ENCODE peak calls at places on chromosomes 5 and 9, in ten cellular contexts. Q is upper lobe of right lung, R is heart left ventricle, P is BJ, D is kidney, L is bronchial epithelial cell, V is fibroblast of mammary gland, O is Peyer's patch, N is astrocyte of the spinal cord, I is breast epithelium. B is an unnamed sample.

GRCh38 chr5:66291771-66292170 is 147.7 kb downstream of the SREK1 start:
- DNase-seq in Q (no peak), R (no peak), P (no peak), D (no peak), L (no peak), V (no peak), O (no peak), N (no peak), I (no peak), B (no peak)

GRCh38 chr9:4923580-4924544 is 61.2 kb upstream of the JAK2 start:
- DNase-seq in Q (no peak), R (no peak), P (no peak), D (no peak), L (peak), V (peak), O (no peak), N (peak), I (no peak), B (peak)

GRCh38 chr5:158914008-158914407 is 185.7 kb downstream of the EBF1 start:
- DNase-seq in Q (no peak), R (no peak), P (no peak), D (no peak), L (no peak), V (no peak), O (no peak), N (no peak), I (no peak), B (no peak)

GRCh38 chr5:151906246-151906645 is 18.4 kb downstream of the GLRA1 start:
- DNase-seq in Q (no peak), R (no peak), P (no peak), D (no peak), L (peak), V (no peak), O (no peak), N (no peak), I (no peak), B (no peak)

GRCh38 chr5:13930721-13931246 is 13.7 kb downstream of the DNAH5 start:
- DNase-seq in Q (no peak), R (no peak), P (no peak), D (no peak), L (no peak), V (no peak), O (no peak), N (peak), I (no peak), B (no peak)

GRCh38 chr5:178120661-178121357 is 7.5 kb downstream of the N4BP3 start:
- DNase-seq in Q (peak), R (peak), P (no peak), D (peak), L (peak), V (peak), O (peak), N (peak), I (peak), B (peak)

GRCh38 chr5:171615201-171616001 is 170.2 kb upstream of the SMIM23 start:
- DNase-seq in Q (peak), R (peak), P (no peak), D (peak), L (no peak), V (peak), O (no peak), N (no peak), I (no peak), B (no peak)

GRCh38 chr5:94540856-94541494 is 77.4 kb downstream of the KIAA0825 start:
- DNase-seq in Q (no peak), R (no peak), P (no peak), D (no peak), L (no peak), V (no peak), O (no peak), N (no peak), I (no peak), B (no peak)

GRCh38 chr5:72434056-72434780 is 73.0 kb downstream of the ZNF366 start:
- DNase-seq in Q (no peak), R (no peak), P (no peak), D (no peak), L (no peak), V (no peak), O (no peak), N (no peak), I (no peak), B (no peak)

GRCh38 chr9:86660146-86660545 is 287.2 kb downstream of the GAS1 start:
- DNase-seq in Q (no peak), R (no peak), P (peak), D (no peak), L (no peak), V (peak), O (no peak), N (peak), I (no peak), B (no peak)

GRCh38 chr5:156473271-156473935 is 146.4 kb downstream of the SGCD start:
- DNase-seq in Q (no peak), R (no peak), P (no peak), D (no peak), L (peak), V (peak), O (no peak), N (peak), I (no peak), B (no peak)

GRCh38 chr9:6426117-6426516 is 13.1 kb downstream of the UHRF2 start:
- DNase-seq in Q (no peak), R (no peak), P (no peak), D (no peak), L (no peak), V (peak), O (no peak), N (peak), I (no peak), B (no peak)

GRCh38 chr9:75088646-75089368 is 493 bp downstream of the OSTF1 start:
- DNase-seq in Q (peak), R (peak), P (no peak), D (peak), L (peak), V (peak), O (peak), N (peak), I (peak), B (peak)

GRCh38 chr5:67305913-67306710 is 109.5 kb upstream of the CD180 start:
- DNase-seq in Q (no peak), R (no peak), P (no peak), D (no peak), L (peak), V (peak), O (no peak), N (peak), I (no peak), B (no peak)

GRCh38 chr5:41433552-41434181 is 76.7 kb downstream of the PLCXD3 start:
- DNase-seq in Q (no peak), R (no peak), P (no peak), D (no peak), L (no peak), V (peak), O (no peak), N (no peak), I (no peak), B (no peak)

GRCh38 chr9:99726758-99727157 is 94.9 kb upstream of the NR4A3 start:
- DNase-seq in Q (no peak), R (peak), P (no peak), D (no peak), L (no peak), V (no peak), O (no peak), N (no peak), I (no peak), B (no peak)

GRCh38 chr9:120617637-120617979 is 37.6 kb upstream of the CDK5RAP2 start:
- DNase-seq in Q (no peak), R (no peak), P (no peak), D (no peak), L (no peak), V (peak), O (no peak), N (no peak), I (no peak), B (no peak)

GRCh38 chr9:87813119-87813463 is 69.6 kb upstream of the SPATA31E1 start:
- DNase-seq in Q (no peak), R (no peak), P (no peak), D (no peak), L (no peak), V (no peak), O (no peak), N (no peak), I (no peak), B (no peak)

GRCh38 chr9:87816041-87816440 is 66.6 kb upstream of the SPATA31E1 start:
- DNase-seq in Q (no peak), R (no peak), P (no peak), D (no peak), L (no peak), V (peak), O (no peak), N (peak), I (no peak), B (no peak)

GRCh38 chr9:87810008-87810407 is 72.7 kb upstream of the SPATA31E1 start:
- DNase-seq in Q (no peak), R (no peak), P (no peak), D (no peak), L (no peak), V (no peak), O (no peak), N (no peak), I (no peak), B (no peak)

GRCh38 chr9:87810691-87811178 is 71.9 kb upstream of the SPATA31E1 start:
- DNase-seq in Q (no peak), R (no peak), P (no peak), D (no peak), L (no peak), V (no peak), O (no peak), N (no peak), I (no peak), B (no peak)

DNA sequence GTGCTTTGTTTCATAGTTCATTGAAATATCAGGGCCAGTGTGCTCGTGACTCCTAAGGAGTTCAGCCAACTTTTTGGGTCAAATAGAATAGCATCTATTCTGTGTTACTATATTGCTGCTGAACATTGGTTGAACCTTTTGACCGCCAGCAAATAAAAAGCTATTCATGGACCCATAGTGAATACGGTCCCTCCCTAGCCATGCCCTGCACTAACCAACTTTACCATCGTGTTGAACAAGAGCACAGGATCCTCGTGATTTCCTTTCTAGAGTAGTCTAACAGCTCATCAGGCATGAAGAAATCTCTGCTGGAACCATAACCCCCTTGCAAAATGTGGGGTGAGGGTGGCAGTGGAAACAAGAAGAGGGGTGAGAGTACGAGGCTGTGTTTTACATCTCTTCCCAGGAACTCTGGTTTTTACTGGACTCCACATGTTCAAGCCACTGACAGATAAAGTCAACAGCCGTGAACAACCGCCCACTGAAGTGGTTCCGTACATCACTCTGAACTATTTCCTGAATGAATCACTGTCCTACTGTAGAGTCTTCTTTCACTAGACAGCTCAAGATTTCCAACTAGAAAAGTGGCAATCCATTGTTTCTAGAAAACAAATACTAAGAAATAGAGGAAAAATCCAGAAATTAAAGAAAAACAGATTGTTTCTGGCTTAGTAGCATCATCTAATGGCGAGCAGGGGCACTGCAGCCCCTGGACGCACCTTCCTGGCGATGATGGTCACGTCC is 70.1 kb upstream of the SPATA31E1 start:
- DNase-seq in Q (no peak), R (no peak), P (peak), D (no peak), L (peak), V (peak), O (no peak), N (peak), I (no peak), B (peak)
- TF ChIP-seq CTCF in Q (peak), R (peak), P (peak), D (peak), L (peak), V (peak), O (no peak), N (peak), I (peak), B (peak)

GRCh38 chr5:74055446-74056097 is 429.6 kb downstream of the ARHGEF28 start:
- DNase-seq in Q (no peak), R (no peak), P (no peak), D (no peak), L (no peak), V (no peak), O (no peak), N (no peak), I (no peak), B (no peak)
- TF ChIP-seq CTCF in Q (no peak), R (no peak), P (no peak), D (no peak), L (no peak), V (no peak), O (no peak), N (no peak), I (no peak), B (no peak)

DNA sequence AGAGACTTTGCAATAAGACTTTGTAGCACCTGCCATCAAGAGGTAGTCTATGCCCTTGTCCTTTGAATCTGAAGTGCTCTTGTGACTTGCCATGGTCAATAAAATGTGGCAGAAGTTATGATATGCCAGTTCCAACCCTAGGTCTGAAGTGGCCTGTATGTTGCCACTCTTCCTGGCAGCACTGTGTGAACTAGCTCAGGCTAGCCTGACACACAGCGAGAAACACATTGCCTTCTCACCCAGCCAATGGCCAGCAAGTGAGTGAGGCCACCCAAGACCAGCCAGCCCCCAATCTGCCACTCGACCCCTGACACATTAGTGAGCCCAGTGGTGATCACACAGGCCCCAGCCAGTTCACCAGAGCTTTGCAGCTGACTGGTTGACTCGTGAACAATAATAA is 52.7 kb upstream of the OSMR start:
- DNase-seq in Q (no peak), R (no peak), P (no peak), D (no peak), L (no peak), V (no peak), O (no peak), N (no peak), I (no peak), B (no peak)
- TF ChIP-seq CTCF in Q (no peak), R (no peak), P (no peak), D (no peak), L (no peak), V (no peak), O (no peak), N (no peak), I (no peak), B (no peak)

DNA sequence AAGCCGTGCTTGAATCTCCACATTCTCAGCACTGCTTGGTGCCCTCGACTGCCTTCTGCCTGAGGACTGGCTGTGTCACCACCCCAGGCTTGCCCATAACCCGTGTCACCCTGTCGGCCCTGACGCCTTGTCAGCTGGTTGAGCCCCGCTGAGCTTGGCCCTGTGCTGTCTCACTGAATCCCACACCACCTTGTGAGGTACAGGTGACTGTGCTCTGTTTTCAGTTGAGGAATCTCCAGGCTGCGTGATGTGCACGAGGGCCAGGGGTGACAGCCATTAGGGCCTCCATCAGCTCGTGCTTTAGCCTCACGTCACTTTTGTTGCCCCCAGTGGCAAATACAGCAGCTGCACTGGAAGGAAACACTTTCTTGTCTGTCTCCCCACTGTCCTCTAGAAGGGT is 90.7 kb downstream of the CACNA1B start:
- DNase-seq in Q (peak), R (no peak), P (no peak), D (peak), L (no peak), V (no peak), O (peak), N (no peak), I (no peak), B (no peak)
- TF ChIP-seq CTCF in Q (no peak), R (no peak), P (no peak), D (no peak), L (no peak), V (no peak), O (no peak), N (no peak), I (no peak), B (no peak)

GRCh38 chr9:126318858-126319257 is 7.8 kb upstream of the MVB12B start:
- DNase-seq in Q (no peak), R (no peak), P (no peak), D (no peak), L (no peak), V (no peak), O (no peak), N (no peak), I (no peak), B (no peak)

GRCh38 chr9:126316085-126316655 is 10.5 kb upstream of the MVB12B start:
- DNase-seq in Q (no peak), R (no peak), P (no peak), D (no peak), L (peak), V (no peak), O (no peak), N (no peak), I (no peak), B (no peak)

GRCh38 chr9:126320158-126320922 is 6.3 kb upstream of the MVB12B start:
- DNase-seq in Q (no peak), R (no peak), P (no peak), D (no peak), L (no peak), V (peak), O (no peak), N (no peak), I (no peak), B (no peak)

GRCh38 chr9:126319651-126320050 is 7.0 kb upstream of the MVB12B start:
- DNase-seq in Q (no peak), R (no peak), P (no peak), D (no peak), L (no peak), V (no peak), O (no peak), N (no peak), I (no peak), B (no peak)

GRCh38 chr9:126317513-126317912 is 9.1 kb upstream of the MVB12B start:
- DNase-seq in Q (no peak), R (no peak), P (no peak), D (no peak), L (peak), V (peak), O (peak), N (no peak), I (no peak), B (no peak)
- TF ChIP-seq CTCF in Q (peak), R (peak), P (peak), D (peak), L (peak), V (no peak), O (no peak), N (peak), I (peak), B (no peak)

GRCh38 chr5:139473565-139473964 is 2.8 kb downstream of the SMIM33 start:
- DNase-seq in Q (no peak), R (no peak), P (no peak), D (no peak), L (peak), V (peak), O (no peak), N (no peak), I (no peak), B (no peak)
- TF ChIP-seq CTCF in Q (no peak), R (no peak), P (no peak), D (no peak), L (peak), V (no peak), O (no peak), N (no peak), I (no peak), B (no peak)

DNA sequence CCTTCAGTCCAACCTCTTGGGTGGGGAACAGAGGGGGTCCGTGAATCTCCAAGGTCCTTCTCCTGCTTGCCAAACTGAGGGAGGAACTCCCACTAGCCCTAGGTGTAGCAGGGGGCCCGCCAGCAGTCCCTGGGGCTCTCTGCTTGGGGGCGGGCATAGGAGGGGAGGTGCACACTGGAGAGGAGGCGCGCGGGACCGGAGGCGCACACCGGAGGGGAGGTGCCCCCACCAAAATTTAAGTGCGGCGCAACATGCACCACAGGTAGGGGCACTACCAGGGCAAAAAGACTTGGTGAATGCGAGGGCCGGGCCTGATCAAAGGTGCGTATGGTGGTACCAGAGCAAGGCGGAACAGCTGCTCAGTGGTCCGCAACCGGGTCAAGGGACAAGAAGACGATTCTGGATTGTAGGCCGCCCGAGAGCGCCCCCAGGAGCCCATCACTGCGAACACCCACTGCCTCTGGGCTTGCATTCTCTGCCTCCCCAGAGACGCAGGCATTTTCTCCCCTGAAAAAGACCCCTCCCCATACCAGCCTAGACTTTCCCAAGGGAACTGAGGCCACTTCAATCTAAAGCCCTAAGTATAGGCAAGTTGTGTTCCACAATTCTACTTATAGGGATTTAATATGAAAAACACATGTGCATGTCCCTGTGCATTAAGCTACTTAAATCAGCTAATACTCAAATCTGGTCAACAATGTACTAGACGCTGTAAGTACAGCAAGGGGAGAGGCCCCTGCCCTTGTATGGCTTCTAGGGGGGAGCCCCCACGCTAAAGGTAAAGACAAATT is 50.6 kb downstream of the TGFBI start:
- DNase-seq in Q (no peak), R (no peak), P (no peak), D (no peak), L (no peak), V (no peak), O (no peak), N (peak), I (no peak), B (no peak)
- TF ChIP-seq CTCF in Q (no peak), R (peak), P (no peak), D (peak), L (no peak), V (no peak), O (no peak), N (peak), I (no peak), B (no peak)

GRCh38 chr5:133344266-133344665 is 268.1 kb downstream of the FSTL4 start:
- DNase-seq in Q (no peak), R (no peak), P (no peak), D (no peak), L (peak), V (no peak), O (no peak), N (no peak), I (no peak), B (no peak)

GRCh38 chr5:133343196-133343595 is 269.1 kb downstream of the FSTL4 start:
- DNase-seq in Q (no peak), R (no peak), P (no peak), D (peak), L (no peak), V (no peak), O (no peak), N (no peak), I (peak), B (no peak)

GRCh38 chr5:133341915-133342710 is 270.2 kb downstream of the FSTL4 start:
- DNase-seq in Q (peak), R (no peak), P (no peak), D (peak), L (no peak), V (no peak), O (no peak), N (no peak), I (no peak), B (no peak)

GRCh38 chr5:133348406-133348805 is 263.9 kb downstream of the FSTL4 start:
- DNase-seq in Q (no peak), R (no peak), P (no peak), D (peak), L (no peak), V (no peak), O (no peak), N (no peak), I (no peak), B (no peak)

DNA sequence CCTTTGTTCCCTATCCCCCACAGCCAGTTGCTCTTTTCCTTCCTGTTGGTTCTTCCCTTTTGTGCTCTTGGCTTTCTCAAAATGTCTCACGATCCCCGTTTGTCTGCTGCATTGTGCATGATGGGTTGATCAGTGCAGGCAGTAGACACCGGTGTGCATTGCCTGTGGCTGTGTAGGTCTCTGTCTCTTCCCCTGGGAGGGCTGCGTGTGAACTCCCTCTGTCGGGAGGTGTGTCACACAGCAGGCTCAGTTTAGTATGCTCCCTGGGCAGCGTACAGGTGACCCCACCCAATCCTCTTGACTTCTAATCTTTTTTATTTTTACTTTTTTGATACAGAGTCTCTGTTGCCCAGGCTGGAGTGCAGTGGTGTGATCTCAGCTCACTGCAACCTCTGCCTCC is 265.3 kb downstream of the FSTL4 start:
- DNase-seq in Q (no peak), R (no peak), P (no peak), D (peak), L (peak), V (no peak), O (no peak), N (no peak), I (no peak), B (peak)
- TF ChIP-seq CTCF in Q (no peak), R (no peak), P (no peak), D (no peak), L (peak), V (no peak), O (no peak), N (no peak), I (no peak), B (peak)

B was measured in GM20000.